ENCODE peak calls at places on chromosomes 1 and 21, in four cellular contexts. F, P, G and C are unnamed samples.

GRCh38 chr1:228295981-228296380 is 88.1 kb downstream of the OBSCN start:
- DNase-seq in F (no peak), P (no peak), G (no peak), C (no peak)

GRCh38 chr1:86138746-86139145 is 17.8 kb downstream of the COL24A1 start:
- DNase-seq in F (no peak), P (no peak), G (no peak), C (no peak)

GRCh38 chr1:4422496-4423289 is 231.7 kb upstream of the AJAP1 start:
- DNase-seq in F (no peak), P (peak), G (no peak), C (no peak)

GRCh38 chr21:45590726-45591618 is 48.7 kb upstream of the SLC19A1 start:
- DNase-seq in F (no peak), P (no peak), G (no peak), C (no peak)

GRCh38 chr21:45253180-45253579 is 34.5 kb downstream of the POFUT2 start:
- DNase-seq in F (no peak), P (peak), G (no peak), C (no peak)

GRCh38 chr1:172588296-172589291 is 55.6 kb downstream of the SUCO start:
- DNase-seq in F (no peak), P (peak), G (peak), C (peak)

GRCh38 chr1:30778156-30778978 is 20.8 kb upstream of the LAPTM5 start:
- DNase-seq in F (no peak), P (peak), G (peak), C (peak)

GRCh38 chr1:33388989-33389771 is 41.7 kb downstream of the PHC2 start:
- DNase-seq in F (no peak), P (peak), G (peak), C (no peak)

GRCh38 chr1:104853276-104853675 is 1103.6 kb downstream of the AMY1C start:
- DNase-seq in F (no peak), P (no peak), G (no peak), C (no peak)

GRCh38 chr1:180966744-180967536 is 54.2 kb downstream of the KIAA1614 start:
- DNase-seq in F (no peak), P (no peak), G (no peak), C (no peak)

GRCh38 chr1:163094589-163094988 is 25.4 kb downstream of the RGS4 start:
- DNase-seq in F (no peak), P (peak), G (no peak), C (peak)